ENCODE peak calls at places on chromosome 2, in five cellular contexts. One of them, this sample, is unnamed.

GRCh38 chr2:8281234-8281633 is 400.6 kb upstream of the ID2 start:
- DNase-seq in skeletal muscle cell: no peak
- DNase-seq in posterior cingulate gyrus: no peak
- DNase-seq in colonic mucosa: no peak
- DNase-seq in ecto neural progenitor cell: no peak
- DNase-seq in this sample: no peak

GRCh38 chr2:4047961-4048891 is 344.9 kb downstream of the DCDC2C start:
- DNase-seq in ecto neural progenitor cell: no peak
- DNase-seq in skeletal muscle cell: peak
- DNase-seq in posterior cingulate gyrus: no peak
- DNase-seq in colonic mucosa: no peak
- DNase-seq in this sample: peak

GRCh38 chr2:9099341-9099751 is 95.9 kb upstream of the MBOAT2 start:
- DNase-seq in colonic mucosa: no peak
- DNase-seq in skeletal muscle cell: peak
- DNase-seq in ecto neural progenitor cell: no peak
- DNase-seq in posterior cingulate gyrus: no peak
- DNase-seq in this sample: peak

GRCh38 chr2:210046851-210047486 is 44.5 kb downstream of the RPE start:
- DNase-seq in posterior cingulate gyrus: no peak
- DNase-seq in ecto neural progenitor cell: no peak
- DNase-seq in skeletal muscle cell: no peak
- DNase-seq in colonic mucosa: no peak
- DNase-seq in this sample: no peak

GRCh38 chr2:18047114-18047695 is 168.7 kb downstream of the KCNS3 start:
- DNase-seq in posterior cingulate gyrus: peak
- DNase-seq in skeletal muscle cell: peak
- DNase-seq in ecto neural progenitor cell: no peak
- DNase-seq in colonic mucosa: no peak
- DNase-seq in this sample: no peak

GRCh38 chr2:138829326-138829725 is 49.1 kb upstream of the NXPH2 start:
- DNase-seq in posterior cingulate gyrus: peak
- DNase-seq in colonic mucosa: no peak
- DNase-seq in skeletal muscle cell: no peak
- DNase-seq in ecto neural progenitor cell: peak
- DNase-seq in this sample: no peak

GRCh38 chr2:69933839-69934613 is 19.1 kb downstream of the MXD1 start:
- DNase-seq in skeletal muscle cell: peak
- DNase-seq in colonic mucosa: no peak
- DNase-seq in ecto neural progenitor cell: no peak
- DNase-seq in posterior cingulate gyrus: no peak
- DNase-seq in this sample: peak

GRCh38 chr2:166375205-166375735 is 474 bp downstream of the SCN9A start:
- DNase-seq in posterior cingulate gyrus: no peak
- DNase-seq in ecto neural progenitor cell: no peak
- DNase-seq in colonic mucosa: peak
- DNase-seq in skeletal muscle cell: no peak
- DNase-seq in this sample: no peak

GRCh38 chr2:210528716-210529115 is 27.7 kb upstream of the CPS1 start:
- DNase-seq in skeletal muscle cell: no peak
- DNase-seq in ecto neural progenitor cell: no peak
- DNase-seq in posterior cingulate gyrus: no peak
- DNase-seq in colonic mucosa: no peak
- DNase-seq in this sample: no peak

GRCh38 chr2:105610444-105611327 is 134.0 kb upstream of the NCK2 start:
- DNase-seq in skeletal muscle cell: no peak
- DNase-seq in ecto neural progenitor cell: no peak
- DNase-seq in posterior cingulate gyrus: no peak
- DNase-seq in colonic mucosa: no peak
- DNase-seq in this sample: no peak

GRCh38 chr2:1324884-1325283 is 88.4 kb upstream of the TPO start:
- DNase-seq in skeletal muscle cell: no peak
- DNase-seq in posterior cingulate gyrus: no peak
- DNase-seq in ecto neural progenitor cell: no peak
- DNase-seq in colonic mucosa: no peak
- DNase-seq in this sample: no peak

GRCh38 chr2:240922982-240923537 is 16.9 kb downstream of the CROCC2 start:
- DNase-seq in posterior cingulate gyrus: peak
- DNase-seq in colonic mucosa: peak
- DNase-seq in ecto neural progenitor cell: no peak
- DNase-seq in skeletal muscle cell: no peak
- DNase-seq in this sample: no peak

GRCh38 chr2:50126845-50127244 is 905.1 kb downstream of the NRXN1 start:
- DNase-seq in ecto neural progenitor cell: no peak
- DNase-seq in colonic mucosa: no peak
- DNase-seq in skeletal muscle cell: no peak
- DNase-seq in posterior cingulate gyrus: no peak
- DNase-seq in this sample: no peak

GRCh38 chr2:192087398-192087958 is 107.3 kb downstream of the TMEFF2 start:
- DNase-seq in posterior cingulate gyrus: no peak
- DNase-seq in ecto neural progenitor cell: no peak
- DNase-seq in skeletal muscle cell: no peak
- DNase-seq in colonic mucosa: no peak
- DNase-seq in this sample: peak

GRCh38 chr2:230961091-230961491 is 34.8 kb upstream of the SPATA3 start:
- DNase-seq in posterior cingulate gyrus: no peak
- DNase-seq in colonic mucosa: peak
- DNase-seq in ecto neural progenitor cell: no peak
- DNase-seq in skeletal muscle cell: no peak
- DNase-seq in this sample: no peak

This sample was measured in kidney epithelial cell.